ENCODE peak calls at places on chromosomes 11 and 22, in five cellular contexts. I, T, Z, C and N are unnamed samples. For H3K27me3 and H3K36me3, the result is how much of the 10 kb centered on the place peaks cover.

GRCh38 chr22:40443675-40444482 is 73.5 kb downstream of the SGSM3 start:
- DNase-seq in I (no peak), T (no peak), Z (peak), C (no peak), N (no peak)

GRCh38 chr11:113591122-113591521 is 115.0 kb downstream of the TMPRSS5 start:
- DNase-seq in I (no peak), T (no peak), Z (no peak), C (no peak), N (no peak)

GRCh38 chr11:119624102-119624615 is 104.8 kb downstream of the NECTIN1 start:
- DNase-seq in I (no peak), T (no peak), Z (peak), C (no peak), N (no peak)

GRCh38 chr11:120308081-120308480 is 17.0 kb upstream of the TLCD5 start:
- DNase-seq in I (no peak), T (no peak), Z (no peak), C (no peak), N (no peak)

GRCh38 chr11:60880635-60881282 is 13.4 kb downstream of the ZP1 start:
- DNase-seq in I (no peak), T (no peak), Z (no peak), C (no peak), N (no peak)

GRCh38 chr22:17749605-17750395 is 24.5 kb downstream of the BID start:
- DNase-seq in I (no peak), T (no peak), Z (no peak), C (no peak), N (no peak)

GRCh38 chr11:58574851-58575250 is 805 bp downstream of the LPXN start:
- DNase-seq in I (peak), T (no peak), Z (no peak), C (no peak), N (peak)

GRCh38 chr11:44530413-44531115 is 34.9 kb upstream of the CD82 start:
- DNase-seq in I (peak), T (no peak), Z (no peak), C (no peak), N (no peak)

GRCh38 chr22:39147335-39148023 is 5.0 kb downstream of the CBX7 start:
- DNase-seq in I (no peak), T (no peak), Z (no peak), C (no peak), N (no peak)

GRCh38 chr11:123519055-123519796 is 89.2 kb downstream of the GRAMD1B start:
- DNase-seq in I (peak), T (no peak), Z (peak), C (no peak), N (peak)

GRCh38 chr22:37746366-37747089 is 49.7 kb downstream of the TRIOBP start:
- DNase-seq in I (no peak), T (peak), Z (no peak), C (no peak), N (no peak)

GRCh38 chr11:103202048-103202651 is 92.9 kb downstream of the DYNC2H1 start:
- DNase-seq in I (peak), T (no peak), Z (peak), C (no peak), N (peak)

GRCh38 chr22:35838849-35839646 is 121.4 kb downstream of the APOL5 start:
- DNase-seq in I (peak), T (no peak), Z (peak), C (no peak), N (peak)

GRCh38 chr11:19573666-19574065 is 139.0 kb upstream of the NAV2 start:
- DNase-seq in I (no peak), T (no peak), Z (no peak), C (peak), N (no peak)

GRCh38 chr11:46675288-46675851 is 25.0 kb downstream of the ARHGAP1 start:
- DNase-seq in I (peak), T (peak), Z (no peak), C (peak), N (peak)

GRCh38 chr11:32429477-32429876 is 5.9 kb downstream of the WT1 start:
- DNase-seq in I (no peak), T (no peak), Z (peak), C (no peak), N (no peak)

GRCh38 chr11:22163394-22163797 is 29.5 kb upstream of the ANO5 start:
- DNase-seq in I (no peak), T (no peak), Z (no peak), C (no peak), N (peak)

GRCh38 chr22:30294066-30294465 is 4.8 kb upstream of the CASTOR1 start:
- DNase-seq in I (no peak), T (no peak), Z (no peak), C (no peak), N (no peak)

GRCh38 chr11:45145083-45145420 is 1.4 kb upstream of the PRDM11 start:
- DNase-seq in I (no peak), T (no peak), Z (no peak), C (no peak), N (no peak)

GRCh38 chr22:22460635-22461034 is 47.9 kb downstream of the ZNF280B start:
- DNase-seq in I (no peak), T (no peak), Z (peak), C (no peak), N (no peak)

GRCh38 chr11:14908214-14908880 is 16.3 kb upstream of the CYP2R1 start:
- DNase-seq in I (peak), T (peak), Z (peak), C (no peak), N (peak)

GRCh38 chr22:22938672-22939536 is 51.3 kb downstream of the IGLL5 start:
- DNase-seq in I (no peak), T (no peak), Z (no peak), C (no peak), N (no peak)

GRCh38 chr11:27040302-27041115 is at the start of gene BBOX1:
- DNase-seq in I (no peak), T (peak), Z (peak), C (no peak), N (peak)

GRCh38 chr22:42964994-42965699 is 49.8 kb downstream of the PACSIN2 start:
- DNase-seq in I (peak), T (no peak), Z (no peak), C (no peak), N (no peak)

GRCh38 chr11:38814670-38815069 is 2216.6 kb upstream of the RAG2 start:
- DNase-seq in I (peak), T (no peak), Z (no peak), C (no peak), N (peak)

GRCh38 chr11:33828604-33829429 is 54.5 kb upstream of the FBXO3 start:
- DNase-seq in I (no peak), T (peak), Z (peak), C (no peak), N (no peak)

GRCh38 chr11:10418259-10418949 is 36.7 kb upstream of the AMPD3 start:
- DNase-seq in I (peak), T (no peak), Z (no peak), C (no peak), N (no peak)

GRCh38 chr11:33344611-33345010 is 87.4 kb downstream of the HIPK3 start:
- DNase-seq in I (peak), T (no peak), Z (peak), C (no peak), N (no peak)

GRCh38 chr22:44146088-44146861 is 34.5 kb upstream of the PARVG start:
- DNase-seq in I (no peak), T (no peak), Z (peak), C (no peak), N (no peak)

GRCh38 chr11:117145393-117145761 is 1.3 kb downstream of the PAFAH1B2 start:
- DNase-seq in I (peak), T (no peak), Z (peak), C (no peak), N (peak)

GRCh38 chr11:23540101-23540561 is 679.9 kb upstream of the CCDC179 start:
- DNase-seq in I (peak), T (no peak), Z (peak), C (no peak), N (peak)

GRCh38 chr22:48624401-48624800 is 1203.3 kb downstream of the BRD1 start:
- DNase-seq in I (no peak), T (no peak), Z (no peak), C (no peak), N (no peak)

GRCh38 chr11:133897331-133897650 is 52.0 kb upstream of the SPATA19 start:
- DNase-seq in I (no peak), T (no peak), Z (no peak), C (no peak), N (no peak)

GRCh38 chr11:109027851-109028250 is 363.0 kb downstream of the DDX10 start:
- DNase-seq in I (no peak), T (no peak), Z (no peak), C (no peak), N (no peak)

GRCh38 chr11:31254411-31254810 is 115.1 kb downstream of the DCDC1 start:
- DNase-seq in I (no peak), T (no peak), Z (no peak), C (no peak), N (peak)

GRCh38 chr22:48578138-48579034 is 1249.3 kb downstream of the BRD1 start:
- DNase-seq in I (no peak), T (no peak), Z (no peak), C (no peak), N (no peak)

GRCh38 chr22:50198624-50199017 is 2.2 kb upstream of the SELENOO start:
- DNase-seq in I (no peak), T (no peak), Z (no peak), C (no peak), N (no peak)
- H3K27me3 ChIP-seq in I (under half), T (under half), Z (under half), C (under half), N (under half)

GRCh38 chr22:50464451-50464850 is 10.4 kb downstream of the SBF1 start:
- DNase-seq in I (no peak), T (no peak), Z (no peak), C (no peak), N (no peak)

GRCh38 chr22:50465066-50465465 is 9.8 kb downstream of the SBF1 start:
- DNase-seq in I (no peak), T (no peak), Z (no peak), C (no peak), N (no peak)

GRCh38 chr22:50461536-50461935 is 13.3 kb downstream of the SBF1 start:
- DNase-seq in I (no peak), T (no peak), Z (no peak), C (no peak), N (no peak)

GRCh38 chr22:50461979-50462540 is 12.8 kb downstream of the SBF1 start:
- DNase-seq in I (no peak), T (no peak), Z (no peak), C (no peak), N (no peak)

DNA sequence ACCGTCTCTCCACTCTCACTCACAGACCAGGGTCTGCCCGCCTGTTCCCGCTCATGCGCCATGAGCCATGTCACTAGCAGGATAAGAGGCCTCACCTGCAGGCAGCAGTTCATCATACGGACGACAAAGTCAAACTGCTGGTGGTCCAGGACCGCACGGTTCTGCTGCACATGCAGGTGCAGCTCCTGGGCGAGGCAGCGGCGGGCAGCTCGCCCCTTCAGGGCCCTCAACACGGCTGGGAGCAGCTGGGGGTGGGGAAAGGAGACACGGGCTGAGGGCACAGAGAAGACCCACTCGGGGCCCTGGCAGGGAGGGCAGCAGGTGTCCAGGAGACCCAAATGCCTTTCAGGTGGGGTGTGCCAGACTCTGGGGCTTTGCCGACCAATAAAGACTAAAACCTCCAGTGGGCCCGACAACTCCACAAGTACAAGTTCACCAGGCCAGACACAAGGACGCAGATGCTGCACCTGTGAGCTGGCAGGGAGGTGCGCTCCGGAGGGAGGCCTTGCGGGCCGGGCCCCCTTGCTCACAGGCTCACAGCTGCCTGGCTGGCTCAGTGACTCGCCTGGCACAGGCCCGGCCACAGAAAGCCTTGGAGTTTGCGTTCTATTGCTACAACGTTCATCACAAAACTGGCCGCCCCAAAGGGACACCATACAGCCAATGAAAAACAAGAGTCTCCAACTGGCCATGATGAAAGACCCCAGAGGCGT is 11.5 kb downstream of the SBF1 start:
- DNase-seq in I (no peak), T (no peak), Z (no peak), C (no peak), N (no peak)
- H3K36me3 ChIP-seq in I (half or more), T (under half), Z (under half), C (half or more), N (half or more)

GRCh38 chr11:64778223-64778472 is 194 bp downstream of the SF1 start:
- DNase-seq in I (no peak), T (no peak), Z (no peak), C (no peak), N (no peak)

GRCh38 chr11:64777449-64778222 is 706 bp downstream of the SF1 start:
- DNase-seq in I (peak), T (peak), Z (peak), C (peak), N (peak)

GRCh38 chr11:64776875-64777274 is 1.5 kb downstream of the SF1 start:
- DNase-seq in I (no peak), T (no peak), Z (no peak), C (no peak), N (no peak)

GRCh38 chr11:64778473-64779298 is at the start of gene SF1:
- DNase-seq in I (peak), T (peak), Z (peak), C (peak), N (peak)

GRCh38 chr11:64776425-64776824 is 1.9 kb downstream of the SF1 start:
- DNase-seq in I (no peak), T (no peak), Z (no peak), C (no peak), N (no peak)
- H3K27me3 ChIP-seq in I (under half), T (under half), Z (under half), C (under half), N (under half)

GRCh38 chr11:1475841-1476240 is 10.7 kb downstream of the MOB2 start:
- DNase-seq in I (no peak), T (no peak), Z (no peak), C (no peak), N (no peak)
- H3K36me3 ChIP-seq in I (under half), T (under half), Z (under half), C (half or more), N (under half)